ENCODE peak calls at places on chromosomes 11 and 22, in eight cellular contexts. M is tibial artery; B is NCI-H69; P is NCI-H1436; Q is prostate gland; Y is CD4-positive, alpha-beta T cell; A is activated B cell treated with CpG ODN at 0.5 μM for 24 hours; F is Caco-2. U is an unnamed sample.

GRCh38 chr11:68200639-68201038 is 12.5 kb downstream of the KMT5B start:
- DNase-seq in M (no peak), B (peak), P (no peak), Q (no peak), Y (no peak), A (no peak), F (no peak), U (no peak)

GRCh38 chr11:31262761-31263160 is 106.8 kb downstream of the DCDC1 start:
- DNase-seq in M (no peak), B (no peak), P (no peak), Q (no peak), Y (no peak), A (no peak), F (no peak), U (no peak)

GRCh38 chr11:96341237-96342130 is 1.5 kb downstream of the MAML2 start:
- DNase-seq in M (peak), B (peak), P (no peak), Q (peak), Y (peak), A (peak), F (peak), U (no peak)

GRCh38 chr11:9386086-9386485 is 1.6 kb downstream of the IPO7 start:
- DNase-seq in M (no peak), B (no peak), P (no peak), Q (no peak), Y (no peak), A (no peak), F (no peak), U (no peak)

GRCh38 chr11:82775736-82776346 is 42.2 kb upstream of the FAM181B start:
- DNase-seq in M (no peak), B (peak), P (no peak), Q (no peak), Y (no peak), A (no peak), F (peak), U (peak)

GRCh38 chr11:46504817-46505613 is 88.8 kb downstream of the AMBRA1 start:
- DNase-seq in M (no peak), B (peak), P (no peak), Q (no peak), Y (no peak), A (no peak), F (no peak), U (no peak)

GRCh38 chr11:1889941-1890855 is 1.5 kb downstream of the PRR33 start:
- DNase-seq in M (no peak), B (no peak), P (no peak), Q (no peak), Y (peak), A (no peak), F (no peak), U (no peak)

GRCh38 chr22:25404556-25404922 is 159.9 kb upstream of the GRK3 start:
- DNase-seq in M (no peak), B (peak), P (no peak), Q (no peak), Y (no peak), A (no peak), F (no peak), U (no peak)

GRCh38 chr22:23591203-23591791 is 11.2 kb upstream of the IGLL1 start:
- DNase-seq in M (no peak), B (peak), P (peak), Q (peak), Y (peak), A (peak), F (peak), U (peak)

GRCh38 chr11:10597877-10598341 is 29.4 kb upstream of the LYVE1 start:
- DNase-seq in M (no peak), B (no peak), P (no peak), Q (no peak), Y (no peak), A (no peak), F (no peak), U (no peak)

GRCh38 chr11:107583629-107584195 is 7.2 kb upstream of the ELMOD1 start:
- DNase-seq in M (no peak), B (no peak), P (no peak), Q (no peak), Y (no peak), A (no peak), F (no peak), U (no peak)

GRCh38 chr11:43582837-43583462 is 97.6 kb upstream of the HSD17B12 start:
- DNase-seq in M (no peak), B (no peak), P (no peak), Q (no peak), Y (no peak), A (no peak), F (no peak), U (no peak)

GRCh38 chr11:117815262-117815803 is 9.2 kb downstream of the FXYD2 start:
- DNase-seq in M (no peak), B (no peak), P (no peak), Q (no peak), Y (peak), A (peak), F (no peak), U (no peak)

GRCh38 chr11:280762-281485 is 2.7 kb downstream of the NLRP6 start:
- DNase-seq in M (peak), B (no peak), P (no peak), Q (no peak), Y (peak), A (no peak), F (peak), U (no peak)

GRCh38 chr22:36467946-36468345 is 13.5 kb downstream of the TXN2 start:
- DNase-seq in M (peak), B (no peak), P (no peak), Q (no peak), Y (no peak), A (no peak), F (no peak), U (no peak)

GRCh38 chr11:43327987-43328386 is 16.2 kb downstream of the API5 start:
- DNase-seq in M (no peak), B (peak), P (no peak), Q (no peak), Y (no peak), A (no peak), F (no peak), U (no peak)

GRCh38 chr11:75700940-75701339 is 16.7 kb upstream of the MOGAT2 start:
- DNase-seq in M (no peak), B (no peak), P (no peak), Q (no peak), Y (no peak), A (no peak), F (no peak), U (no peak)

GRCh38 chr22:45335021-45335818 is 25.5 kb downstream of the FAM118A start:
- DNase-seq in M (no peak), B (no peak), P (no peak), Q (peak), Y (no peak), A (no peak), F (no peak), U (no peak)

GRCh38 chr11:125593113-125593761 is 585 bp downstream of the STT3A start:
- DNase-seq in M (no peak), B (peak), P (no peak), Q (peak), Y (no peak), A (no peak), F (peak), U (peak)

GRCh38 chr11:118913411-118914125 is 12.2 kb downstream of the BCL9L start:
- DNase-seq in M (no peak), B (peak), P (no peak), Q (no peak), Y (peak), A (no peak), F (no peak), U (no peak)

GRCh38 chr22:44645531-44645930 is 56.5 kb upstream of the PRR5 start:
- DNase-seq in M (peak), B (no peak), P (no peak), Q (no peak), Y (no peak), A (no peak), F (no peak), U (no peak)

GRCh38 chr11:36037031-36037430 is 93.2 kb downstream of the LDLRAD3 start:
- DNase-seq in M (no peak), B (no peak), P (no peak), Q (peak), Y (no peak), A (no peak), F (no peak), U (no peak)

GRCh38 chr11:8870461-8871282 is 40.3 kb upstream of the AKIP1 start:
- DNase-seq in M (peak), B (peak), P (peak), Q (peak), Y (no peak), A (peak), F (peak), U (peak)

GRCh38 chr11:122746611-122747305 is 91.2 kb downstream of the UBASH3B start:
- DNase-seq in M (no peak), B (no peak), P (no peak), Q (no peak), Y (no peak), A (no peak), F (no peak), U (no peak)

GRCh38 chr11:125404136-125404810 is 91.8 kb downstream of the FEZ1 start:
- DNase-seq in M (no peak), B (peak), P (no peak), Q (no peak), Y (no peak), A (no peak), F (no peak), U (no peak)

GRCh38 chr11:19076744-19077589 is 16.4 kb upstream of the MRGPRX2 start:
- DNase-seq in M (no peak), B (peak), P (peak), Q (peak), Y (peak), A (peak), F (peak), U (no peak)

GRCh38 chr22:47043835-47044721 is 281.6 kb downstream of the TBC1D22A start:
- DNase-seq in M (peak), B (peak), P (peak), Q (no peak), Y (no peak), A (no peak), F (no peak), U (no peak)

GRCh38 chr22:47209077-47209514 is 446.6 kb downstream of the TBC1D22A start:
- DNase-seq in M (peak), B (no peak), P (no peak), Q (no peak), Y (peak), A (no peak), F (no peak), U (no peak)

GRCh38 chr11:3867209-3868071 is 12.0 kb downstream of the STIM1 start:
- DNase-seq in M (no peak), B (no peak), P (no peak), Q (no peak), Y (no peak), A (no peak), F (no peak), U (no peak)

GRCh38 chr22:42621505-42622002 is 6.9 kb upstream of the POLDIP3 start:
- DNase-seq in M (peak), B (peak), P (peak), Q (no peak), Y (peak), A (peak), F (peak), U (peak)

GRCh38 chr22:27115816-27116256 is 458.4 kb downstream of the MIAT start:
- DNase-seq in M (peak), B (no peak), P (no peak), Q (no peak), Y (no peak), A (no peak), F (peak), U (no peak)

GRCh38 chr22:50061824-50062355 is 3.8 kb upstream of the TTLL8 start:
- DNase-seq in M (no peak), B (no peak), P (no peak), Q (no peak), Y (no peak), A (no peak), F (no peak), U (no peak)

GRCh38 chr11:65524747-65525658 is at the start of gene SCYL1:
- DNase-seq in M (peak), B (peak), P (peak), Q (peak), Y (peak), A (peak), F (peak), U (no peak)

GRCh38 chr22:19290400-19291217 is 910 bp downstream of the CLTCL1 start:
- DNase-seq in M (no peak), B (peak), P (no peak), Q (no peak), Y (no peak), A (no peak), F (no peak), U (no peak)

GRCh38 chr11:44585421-44585820 is 20.0 kb downstream of the CD82 start:
- DNase-seq in M (no peak), B (no peak), P (no peak), Q (no peak), Y (no peak), A (no peak), F (no peak), U (no peak)

GRCh38 chr11:83403990-83404389 is 117.8 kb upstream of the CCDC90B start:
- DNase-seq in M (no peak), B (no peak), P (no peak), Q (no peak), Y (no peak), A (no peak), F (no peak), U (no peak)

GRCh38 chr11:130485983-130486970 is 37.8 kb downstream of the ADAMTS15 start:
- DNase-seq in M (no peak), B (no peak), P (no peak), Q (no peak), Y (no peak), A (no peak), F (peak), U (no peak)

GRCh38 chr22:25419247-25420113 is 145.0 kb upstream of the GRK3 start:
- DNase-seq in M (no peak), B (peak), P (peak), Q (no peak), Y (no peak), A (no peak), F (no peak), U (no peak)

GRCh38 chr22:23613193-23613973 is 18.7 kb downstream of the DRICH1 start:
- DNase-seq in M (no peak), B (no peak), P (no peak), Q (no peak), Y (no peak), A (no peak), F (no peak), U (no peak)